ENCODE peak calls at places on chromosomes 3 and 15, in ten cellular contexts. Z is GM12878, U is SK-N-SH, P is suprapubic skin, F is stomach, S is GM23338, B is esophagus muscularis mucosa, M is HCT116, J is transverse colon, E is H1. H is an unnamed sample.

GRCh38 chr3:45955017-45955647 is 11.9 kb downstream of the CXCR6 start:
- DNase-seq in Z (no peak), U (peak; percentile 33), P (no peak), F (no peak), S (no peak), B (no peak), M (no peak), J (no peak), E (no peak), H (no peak)

GRCh38 chr3:48222616-48223513 is at the start of gene CAMP:
- DNase-seq in Z (peak; percentile 84), U (peak; percentile 72), P (peak; percentile 88), F (peak; percentile 61), S (no peak), B (no peak), M (no peak), J (peak; percentile 54), E (no peak), H (peak; percentile 94)

GRCh38 chr15:59224474-59224873 is 17.8 kb downstream of the LDHAL6B start:
- DNase-seq in Z (no peak), U (no peak), P (no peak), F (peak; percentile 32), S (no peak), B (no peak), M (no peak), J (peak; percentile 22), E (no peak), H (peak; percentile 74)

GRCh38 chr3:44323341-44323955 is 15.1 kb upstream of the TCAIM start:
- DNase-seq in Z (no peak), U (peak; percentile 46), P (peak; percentile 73), F (peak; percentile 81), S (peak; percentile 76), B (no peak), M (peak; percentile 46), J (peak; percentile 70), E (no peak), H (no peak)

GRCh38 chr3:188689101-188689574 is 482.6 kb upstream of the TPRG1 start:
- DNase-seq in Z (no peak), U (no peak), P (peak; percentile 69), F (no peak), S (no peak), B (no peak), M (no peak), J (no peak), E (no peak), H (no peak)

GRCh38 chr15:50523736-50524318 is 22.6 kb downstream of the USP50 start:
- DNase-seq in Z (no peak), U (no peak), P (no peak), F (no peak), S (no peak), B (no peak), M (no peak), J (no peak), E (no peak), H (no peak)

GRCh38 chr15:71447328-71448250 is 332.3 kb downstream of the THSD4 start:
- DNase-seq in Z (no peak), U (no peak), P (no peak), F (peak; percentile 34), S (no peak), B (no peak), M (peak; percentile 69), J (no peak), E (no peak), H (no peak)

GRCh38 chr3:98657429-98657828 is 64.0 kb upstream of the CPOX start:
- DNase-seq in Z (no peak), U (peak; percentile 33), P (no peak), F (peak; percentile 70), S (peak; percentile 82), B (no peak), M (peak; percentile 15), J (peak; percentile 50), E (peak; percentile 21), H (peak; percentile 77)

GRCh38 chr3:99532246-99532645 is 106.1 kb upstream of the COL8A1 start:
- DNase-seq in Z (no peak), U (peak; percentile 8), P (no peak), F (peak; percentile 40), S (peak; percentile 95), B (no peak), M (peak; percentile 31), J (peak; percentile 37), E (peak; percentile 73), H (no peak)

GRCh38 chr3:186849392-186849975 is 7.0 kb downstream of the ADIPOQ start:
- DNase-seq in Z (peak; percentile 30), U (peak; percentile 60), P (no peak), F (no peak), S (peak; percentile 81), B (peak; percentile 12), M (peak; percentile 35), J (no peak), E (no peak), H (no peak)

GRCh38 chr3:47016934-47017435 is 37.5 kb downstream of the NBEAL2 start:
- DNase-seq in Z (peak; percentile 40), U (no peak), P (no peak), F (no peak), S (no peak), B (no peak), M (no peak), J (no peak), E (no peak), H (no peak)

GRCh38 chr3:126085841-126086240 is 1.9 kb upstream of the SLC41A3 start:
- DNase-seq in Z (no peak), U (no peak), P (no peak), F (no peak), S (no peak), B (no peak), M (no peak), J (no peak), E (no peak), H (no peak)

GRCh38 chr3:126083511-126083912 is 412 bp downstream of the SLC41A3 start:
- DNase-seq in Z (no peak), U (peak; percentile 88), P (no peak), F (peak; percentile 49), S (peak; percentile 65), B (peak; percentile 92), M (no peak), J (peak; percentile 51), E (no peak), H (peak; percentile 91)

GRCh38 chr3:126083913-126084514 is at the start of gene SLC41A3:
- DNase-seq in Z (peak; percentile 45), U (peak; percentile 96), P (peak; percentile 94), F (peak; percentile 91), S (peak; percentile 82), B (peak; percentile 94), M (peak; percentile 50), J (peak; percentile 93), E (peak; percentile 21), H (peak; percentile 97)

GRCh38 chr3:126085276-126085675 is 1.4 kb upstream of the SLC41A3 start:
- DNase-seq in Z (no peak), U (no peak), P (no peak), F (no peak), S (no peak), B (peak; percentile 53), M (no peak), J (no peak), E (no peak), H (no peak)

GRCh38 chr3:126084667-126085180 is 800 bp upstream of the SLC41A3 start:
- DNase-seq in Z (no peak), U (no peak), P (no peak), F (no peak), S (no peak), B (peak; percentile 8), M (no peak), J (no peak), E (no peak), H (no peak)
- H3K27ac ChIP-seq in Z (peak overlapping the region; percentile 39), U (peak overlapping the region; percentile 60), P (peak overlapping the region; percentile 91), F (no peak overlapping the region), S (no peak overlapping the region), B (peak overlapping the region; percentile 91), M (peak overlapping the region; percentile 63), J (peak overlapping the region; percentile 94), E (no peak overlapping the region), H (peak overlapping the region; percentile 94)

GRCh38 chr3:42070089-42070885 is 20.9 kb upstream of the TRAK1 start:
- DNase-seq in Z (no peak), U (no peak), P (no peak), F (no peak), S (no peak), B (no peak), M (no peak), J (peak; percentile 51), E (no peak), H (no peak)
- H3K4me1 ChIP-seq in Z (peaks cover 44% of the 10 kb centered on the region), U (peaks cover 22% of the 10 kb centered on the region), P (peaks cover 66% of the 10 kb centered on the region), F (peaks cover 57% of the 10 kb centered on the region), S (peaks cover 17% of the 10 kb centered on the region), B (peaks cover 99% of the 10 kb centered on the region), M (peaks cover 40% of the 10 kb centered on the region), J (peaks cover 69% of the 10 kb centered on the region), E (peaks cover 6% of the 10 kb centered on the region), H (peaks cover 89% of the 10 kb centered on the region)

GRCh38 chr3:170865209-170866094 is 4.5 kb downstream of the RPL22L1 start:
- DNase-seq in Z (no peak), U (no peak), P (no peak), F (no peak), S (no peak), B (no peak), M (no peak), J (no peak), E (no peak), H (no peak)
- TF ChIP-seq POLR2AphosphoS5 in Z (peak; percentile 75), U (no peak), P (no peak), F (no peak), S (peak; percentile 61), B (no peak), M (peak; percentile 74), J (no peak), E (peak; percentile 86), H (no peak)

GRCh38 chr3:185737020-185737419 is 87.8 kb downstream of the IGF2BP2 start:
- DNase-seq in Z (no peak), U (no peak), P (no peak), F (no peak), S (no peak), B (no peak), M (no peak), J (no peak), E (no peak), H (no peak)

GRCh38 chr3:185732782-185733181 is 92.1 kb downstream of the IGF2BP2 start:
- DNase-seq in Z (no peak), U (no peak), P (no peak), F (no peak), S (no peak), B (no peak), M (no peak), J (no peak), E (no peak), H (no peak)

GRCh38 chr3:185737740-185738680 is 86.8 kb downstream of the IGF2BP2 start:
- DNase-seq in Z (no peak), U (no peak), P (no peak), F (no peak), S (no peak), B (no peak), M (no peak), J (no peak), E (no peak), H (no peak)

GRCh38 chr3:185733980-185734724 is 90.7 kb downstream of the IGF2BP2 start:
- DNase-seq in Z (no peak), U (peak; percentile 57), P (no peak), F (peak; percentile 59), S (peak; percentile 93), B (no peak), M (peak; percentile 83), J (peak; percentile 63), E (no peak), H (no peak)

GRCh38 chr3:185734725-185735096 is 90.1 kb downstream of the IGF2BP2 start:
- DNase-seq in Z (no peak), U (no peak), P (no peak), F (no peak), S (no peak), B (no peak), M (no peak), J (no peak), E (no peak), H (no peak)
- H3K27ac ChIP-seq in Z (no peak overlapping the region), U (no peak overlapping the region), P (no peak overlapping the region), F (no peak overlapping the region), S (peak overlapping the region; percentile 62), B (no peak overlapping the region), M (no peak overlapping the region), J (no peak overlapping the region), E (no peak overlapping the region), H (no peak overlapping the region)

GRCh38 chr15:75672111-75672602 is 24.4 kb downstream of the SNX33 start:
- DNase-seq in Z (no peak), U (no peak), P (no peak), F (no peak), S (no peak), B (no peak), M (no peak), J (no peak), E (no peak), H (no peak)
- H3K4me1 ChIP-seq in Z (no peaks in the 10 kb centered on the region), U (peaks cover 28% of the 10 kb centered on the region), P (peaks cover 63% of the 10 kb centered on the region), F (peaks cover 32% of the 10 kb centered on the region), S (peaks cover 15% of the 10 kb centered on the region), B (peaks cover 77% of the 10 kb centered on the region), M (peaks cover 69% of the 10 kb centered on the region), J (peaks cover 25% of the 10 kb centered on the region), E (peaks cover 7% of the 10 kb centered on the region), H (no peaks in the 10 kb centered on the region)

H was measured in spleen.